ENCODE peak calls at places on chromosome 4, in seven cellular contexts. T, Z, N, P, R, X and H are unnamed samples.

GRCh38 chr4:118381902-118382301 is 29.1 kb upstream of the PRSS12 start:
- DNase-seq in T (no peak), Z (no peak), N (no peak), P (no peak), R (no peak), X (no peak), H (no peak)

GRCh38 chr4:53767503-53767902 is 176.2 kb upstream of the LNX1 start:
- DNase-seq in T (peak), Z (no peak), N (no peak), P (no peak), R (no peak), X (no peak), H (no peak)

GRCh38 chr4:61445374-61446063 is 245.4 kb downstream of the ADGRL3 start:
- DNase-seq in T (no peak), Z (no peak), N (no peak), P (no peak), R (no peak), X (no peak), H (peak)

GRCh38 chr4:141417387-141417786 is 196.7 kb downstream of the ZNF330 start:
- DNase-seq in T (no peak), Z (no peak), N (no peak), P (no peak), R (no peak), X (no peak), H (no peak)

GRCh38 chr4:9996319-9997110 is 24.8 kb downstream of the SLC2A9 start:
- DNase-seq in T (no peak), Z (no peak), N (no peak), P (no peak), R (no peak), X (no peak), H (peak)

GRCh38 chr4:83320548-83320947 is 14.1 kb downstream of the HPSE start:
- DNase-seq in T (peak), Z (no peak), N (no peak), P (peak), R (peak), X (no peak), H (no peak)

GRCh38 chr4:25925486-25926201 is 11.6 kb downstream of the SMIM20 start:
- DNase-seq in T (peak), Z (peak), N (peak), P (peak), R (peak), X (no peak), H (peak)

GRCh38 chr4:169745291-169745690 is 12.5 kb downstream of the HPF1 start:
- DNase-seq in T (peak), Z (no peak), N (no peak), P (no peak), R (no peak), X (no peak), H (no peak)

GRCh38 chr4:29734785-29735184 is 985.4 kb upstream of the PCDH7 start:
- DNase-seq in T (no peak), Z (no peak), N (no peak), P (no peak), R (no peak), X (no peak), H (no peak)

GRCh38 chr4:164229255-164229654 is 524.7 kb upstream of the SMIM31 start:
- DNase-seq in T (no peak), Z (no peak), N (no peak), P (no peak), R (no peak), X (no peak), H (no peak)

GRCh38 chr4:122045533-122045932 is 93.7 kb upstream of the TRPC3 start:
- DNase-seq in T (peak), Z (no peak), N (peak), P (no peak), R (no peak), X (no peak), H (peak)

GRCh38 chr4:3393171-3393570 is 48.6 kb upstream of the HGFAC start:
- DNase-seq in T (no peak), Z (no peak), N (no peak), P (no peak), R (no peak), X (no peak), H (no peak)

GRCh38 chr4:95358320-95358889 is 190.4 kb downstream of the UNC5C start:
- DNase-seq in T (no peak), Z (no peak), N (no peak), P (no peak), R (no peak), X (no peak), H (no peak)

GRCh38 chr4:146482788-146483187 is 39.0 kb downstream of the SLC10A7 start:
- DNase-seq in T (no peak), Z (no peak), N (no peak), P (no peak), R (no peak), X (no peak), H (no peak)

GRCh38 chr4:15714141-15714540 is 11.3 kb downstream of the BST1 start:
- DNase-seq in T (no peak), Z (no peak), N (no peak), P (no peak), R (no peak), X (no peak), H (no peak)

GRCh38 chr4:150078041-150078995 is at the start of gene DCLK2:
- DNase-seq in T (peak), Z (no peak), N (peak), P (peak), R (peak), X (no peak), H (peak)

GRCh38 chr4:174217273-174218126 is 66.0 kb downstream of the FBXO8 start:
- DNase-seq in T (peak), Z (no peak), N (peak), P (no peak), R (peak), X (no peak), H (peak)

GRCh38 chr4:27123050-27123768 is 262.6 kb downstream of the STIM2 start:
- DNase-seq in T (no peak), Z (no peak), N (no peak), P (no peak), R (no peak), X (no peak), H (peak)

GRCh38 chr4:15162465-15163283 is 160.4 kb downstream of the CPEB2 start:
- DNase-seq in T (peak), Z (no peak), N (peak), P (no peak), R (no peak), X (no peak), H (peak)

GRCh38 chr4:159191989-159192388 is 89.1 kb downstream of the RAPGEF2 start:
- DNase-seq in T (peak), Z (no peak), N (peak), P (no peak), R (no peak), X (no peak), H (peak)